ENCODE peak calls at places on chromosomes 11 and 22, in six cellular contexts. One of them, this sample, is unnamed.

GRCh38 chr22:29390270-29390669 is 1.9 kb upstream of the AP1B1 start:
- DNase-seq in activated T-helper 1 cell treated with Interleukin-2 at 50 U/mL for 16 hours: no peak
- DNase-seq in omental fat pad: no peak
- DNase-seq in NCI-H774: no peak
- DNase-seq in Calu3: no peak
- DNase-seq in Kasumi-1: no peak
- DNase-seq in this sample: no peak

GRCh38 chr11:114386545-114386944 is 13.8 kb downstream of the C11orf71 start:
- DNase-seq in activated T-helper 1 cell treated with Interleukin-2 at 50 U/mL for 16 hours: no peak
- DNase-seq in omental fat pad: no peak
- DNase-seq in NCI-H774: no peak
- DNase-seq in Calu3: no peak
- DNase-seq in Kasumi-1: no peak
- DNase-seq in this sample: no peak

GRCh38 chr11:59429924-59430516 is 3.8 kb upstream of the OR5A2 start:
- DNase-seq in activated T-helper 1 cell treated with Interleukin-2 at 50 U/mL for 16 hours: no peak
- DNase-seq in omental fat pad: no peak
- DNase-seq in NCI-H774: peak
- DNase-seq in Calu3: peak
- DNase-seq in Kasumi-1: peak
- DNase-seq in this sample: no peak

GRCh38 chr11:134757633-134758032 is 345.6 kb upstream of the B3GAT1 start:
- DNase-seq in activated T-helper 1 cell treated with Interleukin-2 at 50 U/mL for 16 hours: no peak
- DNase-seq in omental fat pad: no peak
- DNase-seq in NCI-H774: no peak
- DNase-seq in Calu3: no peak
- DNase-seq in Kasumi-1: no peak
- DNase-seq in this sample: no peak

GRCh38 chr11:22466809-22467208 is 128.6 kb downstream of the SLC17A6 start:
- DNase-seq in activated T-helper 1 cell treated with Interleukin-2 at 50 U/mL for 16 hours: no peak
- DNase-seq in omental fat pad: peak
- DNase-seq in NCI-H774: no peak
- DNase-seq in Calu3: no peak
- DNase-seq in Kasumi-1: no peak
- DNase-seq in this sample: no peak

GRCh38 chr11:123454060-123454651 is 24.1 kb downstream of the GRAMD1B start:
- DNase-seq in activated T-helper 1 cell treated with Interleukin-2 at 50 U/mL for 16 hours: no peak
- DNase-seq in omental fat pad: no peak
- DNase-seq in NCI-H774: peak
- DNase-seq in Calu3: no peak
- DNase-seq in Kasumi-1: no peak
- DNase-seq in this sample: no peak

GRCh38 chr11:44043157-44043556 is 4.6 kb upstream of the ACCSL start:
- DNase-seq in activated T-helper 1 cell treated with Interleukin-2 at 50 U/mL for 16 hours: no peak
- DNase-seq in omental fat pad: no peak
- DNase-seq in NCI-H774: no peak
- DNase-seq in Calu3: no peak
- DNase-seq in Kasumi-1: no peak
- DNase-seq in this sample: no peak

GRCh38 chr22:38180841-38181452 is 683 bp downstream of the PLA2G6 start:
- DNase-seq in activated T-helper 1 cell treated with Interleukin-2 at 50 U/mL for 16 hours: peak
- DNase-seq in omental fat pad: no peak
- DNase-seq in NCI-H774: no peak
- DNase-seq in Calu3: peak
- DNase-seq in Kasumi-1: peak
- DNase-seq in this sample: no peak

GRCh38 chr22:27474711-27475547 is 326.6 kb downstream of the MN1 start:
- DNase-seq in activated T-helper 1 cell treated with Interleukin-2 at 50 U/mL for 16 hours: no peak
- DNase-seq in omental fat pad: peak
- DNase-seq in NCI-H774: no peak
- DNase-seq in Calu3: peak
- DNase-seq in Kasumi-1: no peak
- DNase-seq in this sample: no peak

GRCh38 chr22:43270314-43270908 is 72.8 kb downstream of the SCUBE1 start:
- DNase-seq in activated T-helper 1 cell treated with Interleukin-2 at 50 U/mL for 16 hours: no peak
- DNase-seq in omental fat pad: no peak
- DNase-seq in NCI-H774: no peak
- DNase-seq in Calu3: peak
- DNase-seq in Kasumi-1: peak
- DNase-seq in this sample: no peak

GRCh38 chr11:60887531-60887930 is 18.9 kb downstream of the PRPF19 start:
- DNase-seq in activated T-helper 1 cell treated with Interleukin-2 at 50 U/mL for 16 hours: no peak
- DNase-seq in omental fat pad: no peak
- DNase-seq in NCI-H774: peak
- DNase-seq in Calu3: peak
- DNase-seq in Kasumi-1: peak
- DNase-seq in this sample: no peak

GRCh38 chr22:49181431-49181830 is 646.2 kb downstream of the BRD1 start:
- DNase-seq in activated T-helper 1 cell treated with Interleukin-2 at 50 U/mL for 16 hours: no peak
- DNase-seq in omental fat pad: no peak
- DNase-seq in NCI-H774: no peak
- DNase-seq in Calu3: no peak
- DNase-seq in Kasumi-1: no peak
- DNase-seq in this sample: no peak

GRCh38 chr11:86806903-86807302 is 6.6 kb downstream of the PRSS23 start:
- DNase-seq in activated T-helper 1 cell treated with Interleukin-2 at 50 U/mL for 16 hours: no peak
- DNase-seq in omental fat pad: no peak
- DNase-seq in NCI-H774: no peak
- DNase-seq in Calu3: no peak
- DNase-seq in Kasumi-1: no peak
- DNase-seq in this sample: no peak

GRCh38 chr11:9577032-9577431 is 3.6 kb downstream of the WEE1 start:
- DNase-seq in activated T-helper 1 cell treated with Interleukin-2 at 50 U/mL for 16 hours: no peak
- DNase-seq in omental fat pad: no peak
- DNase-seq in NCI-H774: no peak
- DNase-seq in Calu3: no peak
- DNase-seq in Kasumi-1: no peak
- DNase-seq in this sample: no peak

GRCh38 chr11:126483796-126484195 is 128.3 kb downstream of the ST3GAL4 start:
- DNase-seq in activated T-helper 1 cell treated with Interleukin-2 at 50 U/mL for 16 hours: no peak
- DNase-seq in omental fat pad: no peak
- DNase-seq in NCI-H774: no peak
- DNase-seq in Calu3: no peak
- DNase-seq in Kasumi-1: no peak
- DNase-seq in this sample: no peak

GRCh38 chr22:37563153-37564081 is 3.1 kb downstream of the CDC42EP1 start:
- DNase-seq in activated T-helper 1 cell treated with Interleukin-2 at 50 U/mL for 16 hours: no peak
- DNase-seq in omental fat pad: peak
- DNase-seq in NCI-H774: no peak
- DNase-seq in Calu3: peak
- DNase-seq in Kasumi-1: no peak
- DNase-seq in this sample: peak

GRCh38 chr11:129778877-129779276 is 36.8 kb upstream of the TMEM45B start:
- DNase-seq in activated T-helper 1 cell treated with Interleukin-2 at 50 U/mL for 16 hours: no peak
- DNase-seq in omental fat pad: no peak
- DNase-seq in NCI-H774: no peak
- DNase-seq in Calu3: no peak
- DNase-seq in Kasumi-1: no peak
- DNase-seq in this sample: no peak

GRCh38 chr22:47620391-47620790 is 857.9 kb downstream of the TBC1D22A start:
- DNase-seq in activated T-helper 1 cell treated with Interleukin-2 at 50 U/mL for 16 hours: no peak
- DNase-seq in omental fat pad: no peak
- DNase-seq in NCI-H774: no peak
- DNase-seq in Calu3: no peak
- DNase-seq in Kasumi-1: no peak
- DNase-seq in this sample: no peak